ENCODE peak calls at places on chromosomes 5 and 9, in eight cellular contexts. C is Peyer's patch; L is HCEC 1CT; J is fibroblast of villous mesenchyme; X is activated effector memory CD4-positive, alpha-beta T cell treated with Interleukin-2 at 50 U/mL for 16 hours; K is NCI-H748 treated with DMSO at 0.1 percent for 48 hours; E is kidney epithelial cell; D is NCI-H187 treated with DMSO at 0.1 percent for 48 hours. W is an unnamed sample.

GRCh38 chr9:16883586-16883985 is 13.1 kb upstream of the BNC2 start:
- DNase-seq in C (no peak), L (peak), J (peak), X (no peak), K (no peak), E (no peak), D (no peak), W (no peak)

GRCh38 chr5:139650031-139650688 is 2.0 kb downstream of the CXXC5 start:
- DNase-seq in C (peak), L (no peak), J (no peak), X (no peak), K (no peak), E (no peak), D (no peak), W (no peak)

GRCh38 chr9:135228983-135229625 is 141.6 kb downstream of the OLFM1 start:
- DNase-seq in C (peak), L (no peak), J (no peak), X (no peak), K (no peak), E (no peak), D (no peak), W (no peak)

GRCh38 chr5:31133488-31133887 is 60.0 kb upstream of the CDH6 start:
- DNase-seq in C (no peak), L (peak), J (no peak), X (no peak), K (no peak), E (no peak), D (no peak), W (no peak)

GRCh38 chr5:1633605-1634336 is 110.0 kb upstream of the LPCAT1 start:
- DNase-seq in C (peak), L (peak), J (peak), X (peak), K (peak), E (no peak), D (no peak), W (peak)

GRCh38 chr5:77778398-77778797 is 2.3 kb upstream of the TBCA start:
- DNase-seq in C (no peak), L (no peak), J (no peak), X (no peak), K (no peak), E (no peak), D (no peak), W (no peak)

GRCh38 chr5:95904827-95905226 is 56.8 kb downstream of the ELL2 start:
- DNase-seq in C (no peak), L (no peak), J (no peak), X (no peak), K (no peak), E (no peak), D (no peak), W (no peak)

GRCh38 chr9:110249639-110250038 is 6.7 kb downstream of the TXN start:
- DNase-seq in C (no peak), L (no peak), J (no peak), X (no peak), K (no peak), E (no peak), D (no peak), W (no peak)